ENCODE peak calls at places on chromosomes 11 and 22, in five cellular contexts. S is keratinocyte; X is naive thymus-derived CD8-positive, alpha-beta T cell; C is WTC11; I is iPS-NIHi11. P is an unnamed sample.

GRCh38 chr11:29914203-29914930 is 102.5 kb downstream of the KCNA4 start:
- DNase-seq in X (no peak), S (no peak), I (no peak), C (no peak), P (no peak)

GRCh38 chr11:35059040-35059439 is 79.9 kb upstream of the CD44 start:
- DNase-seq in C (no peak), X (no peak), I (no peak), S (no peak), P (no peak)

GRCh38 chr11:100759106-100759505 is 72.0 kb downstream of the ARHGAP42 start:
- DNase-seq in X (no peak), C (no peak), S (no peak), I (no peak), P (no peak)

GRCh38 chr22:29689872-29690213 is 30.0 kb upstream of the CABP7 start:
- DNase-seq in X (no peak), C (peak; percentile 86), I (peak; percentile 77), S (no peak), P (peak; percentile 67)

GRCh38 chr11:119691020-119691666 is 37.9 kb downstream of the NECTIN1 start:
- DNase-seq in S (no peak), I (no peak), X (no peak), C (no peak), P (no peak)

GRCh38 chr11:123034587-123034986 is 27.3 kb downstream of the HSPA8 start:
- DNase-seq in C (no peak), S (no peak), I (no peak), X (no peak), P (no peak)

GRCh38 chr11:96863520-96863919 is 473.7 kb downstream of the JRKL start:
- DNase-seq in X (no peak), S (no peak), C (no peak), I (no peak), P (no peak)

GRCh38 chr11:74680703-74681531 is 50.3 kb downstream of the CHRDL2 start:
- DNase-seq in X (no peak), I (no peak), S (no peak), C (no peak), P (no peak)

GRCh38 chr11:72308226-72309073 is 64.5 kb upstream of the PHOX2A start:
- DNase-seq in S (peak; percentile 33), I (no peak), C (no peak), X (no peak), P (peak; percentile 100)

GRCh38 chr22:36885474-36885873 is 24.7 kb downstream of the NCF4 start:
- DNase-seq in I (no peak), S (no peak), C (no peak), X (no peak), P (no peak)

GRCh38 chr11:8967159-8967558 is 2.9 kb upstream of the TMEM9B start:
- DNase-seq in C (no peak), I (no peak), S (no peak), X (no peak), P (no peak)

GRCh38 chr11:120522736-120523135 is 11.2 kb downstream of the GRIK4 start:
- DNase-seq in X (no peak), I (no peak), C (no peak), S (no peak), P (no peak)

GRCh38 chr22:19992481-19992911 is 24.1 kb downstream of the ARVCF start:
- DNase-seq in S (no peak), X (peak; percentile 47), I (no peak), C (no peak), P (no peak)

GRCh38 chr11:1438261-1438966 is 48.2 kb downstream of the MOB2 start:
- DNase-seq in C (no peak), I (no peak), S (no peak), X (no peak), P (no peak)

GRCh38 chr22:47042861-47043496 is 280.5 kb downstream of the TBC1D22A start:
- DNase-seq in C (no peak), S (no peak), X (no peak), I (no peak), P (no peak)

GRCh38 chr11:61794579-61794978 is 1.9 kb downstream of the FEN1 start:
- DNase-seq in C (no peak), X (no peak), I (no peak), S (no peak), P (no peak)

GRCh38 chr22:20638143-20638870 is 130.9 kb downstream of the MED15 start:
- DNase-seq in S (no peak), C (no peak), I (no peak), X (no peak), P (no peak)

GRCh38 chr11:43943931-43944751 is 1.7 kb downstream of the C11orf96 start:
- DNase-seq in S (no peak), C (peak; percentile 47), X (no peak), I (no peak), P (no peak)

GRCh38 chr11:14643697-14644395 is at the start of gene PDE3B:
- DNase-seq in S (no peak), I (peak; percentile 92), C (peak; percentile 85), X (peak; percentile 83), P (peak; percentile 74)

GRCh38 chr11:206516-207212 is 535 bp downstream of the BET1L start:
- DNase-seq in S (no peak), C (no peak), I (no peak), X (no peak), P (no peak)

GRCh38 chr11:27392715-27393114 is 29.7 kb upstream of the CCDC34 start:
- DNase-seq in S (no peak), C (no peak), I (no peak), X (no peak), P (no peak)

GRCh38 chr11:31652528-31652927 is 143.0 kb downstream of the ELP4 start:
- DNase-seq in S (no peak), X (no peak), C (no peak), I (no peak), P (no peak)

GRCh38 chr22:25350551-25350971 is 131.1 kb downstream of the CRYBB2 start:
- DNase-seq in C (peak; percentile 13), X (no peak), S (no peak), I (no peak), P (no peak)